ENCODE peak calls at places on chromosomes 16 and 17, in nine cellular contexts. X is upper lobe of right lung, E is A673, I is Calu3, D is A549, F is ovary, W is right lobe of liver, O is kidney, N is nephron progenitor cell. Q is an unnamed sample.

GRCh38 chr16:70523621-70524405 is at the start of gene SF3B3:
- DNase-seq in X (peak; percentile 82), E (peak; percentile 83), I (peak; percentile 66), D (peak; percentile 60), F (peak; percentile 76), W (peak; percentile 75), O (peak; percentile 80), N (peak; percentile 58), Q (peak; percentile 57)

GRCh38 chr17:18321309-18321708 is 6.2 kb downstream of the SMCR8 start:
- DNase-seq in X (no peak), E (no peak), I (no peak), D (no peak), F (no peak), W (no peak), O (peak; percentile 31), N (no peak), Q (no peak)

GRCh38 chr17:17698869-17699351 is 17.7 kb downstream of the RAI1 start:
- DNase-seq in X (no peak), E (peak; percentile 49), I (no peak), D (no peak), F (no peak), W (no peak), O (no peak), N (peak; percentile 53), Q (no peak)

GRCh38 chr16:86044881-86045600 is 146.1 kb downstream of the IRF8 start:
- DNase-seq in X (peak; percentile 53), E (no peak), I (no peak), D (no peak), F (no peak), W (no peak), O (peak; percentile 60), N (no peak), Q (peak; percentile 61)

GRCh38 chr17:17749921-17750320 is 68.7 kb downstream of the RAI1 start:
- DNase-seq in X (no peak), E (peak; percentile 89), I (peak; percentile 29), D (peak; percentile 81), F (peak; percentile 53), W (no peak), O (no peak), N (peak; percentile 74), Q (no peak)

GRCh38 chr17:77332034-77332971 is 191.5 kb downstream of the SEC14L1 start:
- DNase-seq in X (peak; percentile 28), E (no peak), I (no peak), D (no peak), F (no peak), W (peak; percentile 14), O (peak; percentile 59), N (no peak), Q (peak; percentile 39)

GRCh38 chr16:87178977-87179376 is 138.2 kb downstream of the C16orf95 start:
- DNase-seq in X (no peak), E (no peak), I (peak; percentile 29), D (no peak), F (peak; percentile 30), W (peak; percentile 66), O (peak; percentile 90), N (no peak), Q (no peak)

GRCh38 chr16:86567701-86568571 is 1.3 kb downstream of the FOXC2 start:
- DNase-seq in X (no peak), E (peak; percentile 6), I (peak; percentile 79), D (no peak), F (no peak), W (no peak), O (no peak), N (peak; percentile 64), Q (no peak)

GRCh38 chr17:59435238-59435637 is 103.8 kb downstream of the YPEL2 start:
- DNase-seq in X (no peak), E (no peak), I (no peak), D (no peak), F (no peak), W (no peak), O (no peak), N (no peak), Q (no peak)

GRCh38 chr16:73232555-73233422 is 184.9 kb upstream of the ZFHX3 start:
- DNase-seq in X (no peak), E (peak; percentile 69), I (peak; percentile 82), D (peak; percentile 56), F (peak; percentile 74), W (no peak), O (no peak), N (no peak), Q (no peak)

GRCh38 chr17:43778337-43779144 is at the start of gene DUSP3:
- DNase-seq in X (peak; percentile 98), E (peak; percentile 74), I (peak; percentile 99), D (peak; percentile 96), F (peak; percentile 94), W (peak; percentile 99), O (peak; percentile 99), N (peak; percentile 91), Q (peak; percentile 53)

GRCh38 chr17:46013502-46014165 is 14.6 kb downstream of the STH start:
- DNase-seq in X (no peak), E (peak; percentile 84), I (no peak), D (no peak), F (no peak), W (peak; percentile 21), O (peak; percentile 55), N (no peak), Q (no peak)

GRCh38 chr17:31680126-31680525 is 178.9 kb downstream of the COPRS start:
- DNase-seq in X (no peak), E (no peak), I (no peak), D (no peak), F (no peak), W (no peak), O (no peak), N (no peak), Q (no peak)

GRCh38 chr17:14693382-14693781 is 392.5 kb downstream of the HS3ST3B1 start:
- DNase-seq in X (no peak), E (no peak), I (no peak), D (no peak), F (no peak), W (no peak), O (no peak), N (no peak), Q (no peak)

GRCh38 chr17:57849163-57849873 is 526 bp downstream of the MRPS23 start:
- DNase-seq in X (no peak), E (no peak), I (no peak), D (no peak), F (no peak), W (no peak), O (no peak), N (no peak), Q (no peak)

GRCh38 chr17:63609820-63610573 is 9.3 kb downstream of the TACO1 start:
- DNase-seq in X (no peak), E (no peak), I (no peak), D (no peak), F (no peak), W (no peak), O (no peak), N (no peak), Q (no peak)

GRCh38 chr16:381788-382717 is at the start of gene PGAP6:
- DNase-seq in X (peak; percentile 88), E (peak; percentile 72), I (peak; percentile 86), D (no peak), F (peak; percentile 73), W (peak; percentile 78), O (peak; percentile 86), N (peak; percentile 70), Q (peak; percentile 70)

GRCh38 chr16:10879681-10880589 is 2.9 kb downstream of the CIITA start:
- DNase-seq in X (peak; percentile 71), E (no peak), I (no peak), D (no peak), F (no peak), W (peak; percentile 24), O (no peak), N (no peak), Q (no peak)
- TF ChIP-seq CTCF in X (no peak), E (no peak), I (no peak), D (no peak), F (no peak), W (no peak), O (no peak), N (no peak), Q (no peak)

GRCh38 chr17:50466371-50467113 is 2.1 kb downstream of the CHAD start:
- DNase-seq in X (no peak), E (no peak), I (no peak), D (no peak), F (no peak), W (peak; percentile 86), O (no peak), N (no peak), Q (no peak)
- TF ChIP-seq CTCF in X (no peak), E (no peak), I (no peak), D (no peak), F (no peak), W (no peak), O (no peak), N (no peak), Q (no peak)

GRCh38 chr16:75236736-75237397 is 14.6 kb downstream of the BCAR1 start:
- DNase-seq in X (peak; percentile 66), E (no peak), I (no peak), D (no peak), F (peak; percentile 37), W (no peak), O (peak; percentile 75), N (no peak), Q (no peak)

GRCh38 chr16:75237398-75238131 is 13.9 kb downstream of the BCAR1 start:
- DNase-seq in X (peak; percentile 52), E (no peak), I (no peak), D (no peak), F (no peak), W (no peak), O (peak; percentile 71), N (no peak), Q (no peak)

GRCh38 chr16:75234856-75235696 is 16.3 kb downstream of the CTRB1 start:
- DNase-seq in X (peak; percentile 66), E (no peak), I (no peak), D (no peak), F (peak; percentile 44), W (peak; percentile 58), O (peak; percentile 76), N (no peak), Q (no peak)

GRCh38 chr16:75236232-75236631 is 15.2 kb downstream of the BCAR1 start:
- DNase-seq in X (peak; percentile 52), E (no peak), I (no peak), D (no peak), F (no peak), W (no peak), O (no peak), N (no peak), Q (no peak)

DNA sequence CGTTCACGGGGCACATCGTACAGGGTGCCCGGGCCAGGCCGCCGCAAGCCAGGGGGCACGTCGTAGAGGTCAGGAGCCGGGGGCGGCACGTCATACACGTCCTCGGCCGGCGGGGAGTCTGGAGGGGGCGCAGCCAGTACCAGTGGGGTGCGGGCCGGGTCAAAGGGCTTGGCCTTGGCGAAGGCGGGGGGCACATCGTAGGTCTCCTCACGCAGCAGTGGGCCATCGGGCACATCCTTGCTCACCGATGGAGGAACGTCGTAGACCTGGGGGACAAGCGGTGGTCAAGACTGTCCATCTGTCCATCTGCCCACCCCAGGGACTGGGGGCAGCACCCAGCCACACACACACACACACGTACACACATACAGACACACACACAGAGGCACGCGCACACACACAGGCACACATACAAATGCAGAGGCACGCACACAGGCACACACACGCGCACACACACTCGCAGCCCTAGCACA is 15.7 kb downstream of the BCAR1 start:
- DNase-seq in X (no peak), E (no peak), I (no peak), D (no peak), F (no peak), W (peak; percentile 60), O (peak; percentile 52), N (no peak), Q (no peak)
- TF ChIP-seq CTCF in X (no peak), E (no peak), I (no peak), D (no peak), F (no peak), W (no peak), O (no peak), N (no peak), Q (no peak)

GRCh38 chr17:2075336-2076056 is 20.6 kb downstream of the HIC1 start:
- DNase-seq in X (no peak), E (no peak), I (no peak), D (no peak), F (peak; percentile 74), W (no peak), O (no peak), N (no peak), Q (no peak)
- TF ChIP-seq CTCF in X (no peak), E (no peak), I (no peak), D (no peak), F (no peak), W (no peak), O (no peak), N (no peak), Q (no peak)

Q was measured in CD8-positive, alpha-beta T cell.